ENCODE peak calls at places on chromosomes 13 and 19, in five cellular contexts. Z is dorsolateral prefrontal cortex, S is GM12865, U is lung, T is nephron progenitor cell. A is an unnamed sample.

GRCh38 chr19:10122066-10122465 is 2.4 kb upstream of the EIF3G start:
- DNase-seq in Z (no peak), S (no peak), U (no peak), T (no peak), A (no peak)

GRCh38 chr19:40702337-40703012 is 12.0 kb upstream of the NUMBL start:
- DNase-seq in Z (peak; percentile 71), S (no peak), U (no peak), T (peak; percentile 72), A (no peak)

GRCh38 chr13:95926231-95926630 is 127.0 kb downstream of the UGGT2 start:
- DNase-seq in Z (no peak), S (no peak), U (no peak), T (no peak), A (no peak)

GRCh38 chr19:42653841-42654240 is 59.1 kb upstream of the CEACAM8 start:
- DNase-seq in Z (no peak), S (no peak), U (no peak), T (no peak), A (no peak)

GRCh38 chr13:33230178-33230881 is 55.2 kb downstream of the STARD13 start:
- DNase-seq in Z (no peak), S (no peak), U (no peak), T (no peak), A (no peak)

GRCh38 chr13:32825481-32825880 is 190.7 kb upstream of the KL start:
- DNase-seq in Z (no peak), S (no peak), U (no peak), T (no peak), A (no peak)

GRCh38 chr13:62684359-62684758 is 1268.7 kb upstream of the PCDH20 start:
- DNase-seq in Z (no peak), S (no peak), U (no peak), T (no peak), A (no peak)

GRCh38 chr19:42207767-42208259 is 9.7 kb downstream of the DEDD2 start:
- DNase-seq in Z (no peak), S (no peak), U (no peak), T (no peak), A (no peak)

GRCh38 chr13:109647046-109647445 is 139.3 kb downstream of the IRS2 start:
- DNase-seq in Z (no peak), S (no peak), U (no peak), T (no peak), A (no peak)

GRCh38 chr13:73307481-73307880 is 248.7 kb downstream of the KLF5 start:
- DNase-seq in Z (no peak), S (no peak), U (no peak), T (no peak), A (no peak)

GRCh38 chr19:38015216-38015615 is 108.2 kb downstream of the SIPA1L3 start:
- DNase-seq in Z (no peak), S (no peak), U (no peak), T (no peak), A (no peak)

GRCh38 chr19:41880329-41880708 is 2.7 kb upstream of the ARHGEF1 start:
- DNase-seq in Z (no peak), S (no peak), U (no peak), T (no peak), A (no peak)

GRCh38 chr13:78382481-78382880 is 220.9 kb downstream of the POU4F1 start:
- DNase-seq in Z (no peak), S (no peak), U (no peak), T (no peak), A (no peak)

GRCh38 chr19:10776900-10777650 is 58.9 kb downstream of the TMED1 start:
- DNase-seq in Z (no peak), S (peak; percentile 60), U (no peak), T (no peak), A (no peak)

GRCh38 chr19:51552996-51553725 is 17.9 kb upstream of the ZNF175 start:
- DNase-seq in Z (peak; percentile 67), S (peak; percentile 53), U (no peak), T (peak; percentile 93), A (peak; percentile 52)

GRCh38 chr13:107271226-107271625 is 703.3 kb upstream of the ARGLU1 start:
- DNase-seq in Z (no peak), S (no peak), U (no peak), T (no peak), A (no peak)

GRCh38 chr19:3936506-3937442 is 3.9 kb downstream of the NMRK2 start:
- DNase-seq in Z (no peak), S (no peak), U (no peak), T (no peak), A (no peak)

GRCh38 chr19:35585844-35586243 is at the start of gene PMIS2:
- DNase-seq in Z (no peak), S (peak; percentile 21), U (no peak), T (peak; percentile 38), A (peak; percentile 49)

GRCh38 chr19:14102102-14102696 is 11.6 kb upstream of the SAMD1 start:
- DNase-seq in Z (no peak), S (no peak), U (no peak), T (no peak), A (no peak)

GRCh38 chr13:33401238-33401637 is 115.7 kb upstream of the STARD13 start:
- DNase-seq in Z (no peak), S (no peak), U (peak; percentile 74), T (no peak), A (no peak)

GRCh38 chr13:107650081-107650701 is 565.1 kb downstream of the LIG4 start:
- DNase-seq in Z (peak; percentile 71), S (peak; percentile 65), U (peak; percentile 32), T (peak; percentile 76), A (peak; percentile 53)

GRCh38 chr19:48516536-48516935 is 4.9 kb upstream of the LMTK3 start:
- DNase-seq in Z (no peak), S (no peak), U (no peak), T (no peak), A (no peak)

GRCh38 chr19:6501740-6502648 is at the start of gene TUBB4A:
- DNase-seq in Z (peak; percentile 94), S (peak; percentile 38), U (no peak), T (peak; percentile 60), A (peak; percentile 70)

GRCh38 chr19:850221-850978 is 1.7 kb upstream of the ELANE start:
- DNase-seq in Z (no peak), S (no peak), U (peak; percentile 87), T (no peak), A (peak; percentile 45)

GRCh38 chr13:24148414-24149305 is 11.9 kb upstream of the SPATA13 start:
- DNase-seq in Z (no peak), S (no peak), U (peak; percentile 72), T (no peak), A (no peak)

GRCh38 chr19:8552810-8553209 is 24.4 kb downstream of the MYO1F start:
- DNase-seq in Z (no peak), S (peak; percentile 37), U (no peak), T (no peak), A (peak; percentile 26)

GRCh38 chr19:33177417-33177976 is 16.6 kb upstream of the LRP3 start:
- DNase-seq in Z (peak; percentile 89), S (no peak), U (no peak), T (no peak), A (peak; percentile 72)

GRCh38 chr13:93260591-93260990 is 34.0 kb downstream of the GPC6 start:
- DNase-seq in Z (no peak), S (no peak), U (no peak), T (no peak), A (no peak)
- TF ChIP-seq CTCF in Z (no peak), S (no peak), U (no peak), T (no peak), A (no peak)

GRCh38 chr13:97327521-97328221 is 105.5 kb downstream of the MBNL2 start:
- DNase-seq in Z (no peak), S (no peak), U (no peak), T (no peak), A (no peak)
- TF ChIP-seq CTCF in Z (no peak), S (no peak), U (no peak), T (no peak), A (no peak)

DNA sequence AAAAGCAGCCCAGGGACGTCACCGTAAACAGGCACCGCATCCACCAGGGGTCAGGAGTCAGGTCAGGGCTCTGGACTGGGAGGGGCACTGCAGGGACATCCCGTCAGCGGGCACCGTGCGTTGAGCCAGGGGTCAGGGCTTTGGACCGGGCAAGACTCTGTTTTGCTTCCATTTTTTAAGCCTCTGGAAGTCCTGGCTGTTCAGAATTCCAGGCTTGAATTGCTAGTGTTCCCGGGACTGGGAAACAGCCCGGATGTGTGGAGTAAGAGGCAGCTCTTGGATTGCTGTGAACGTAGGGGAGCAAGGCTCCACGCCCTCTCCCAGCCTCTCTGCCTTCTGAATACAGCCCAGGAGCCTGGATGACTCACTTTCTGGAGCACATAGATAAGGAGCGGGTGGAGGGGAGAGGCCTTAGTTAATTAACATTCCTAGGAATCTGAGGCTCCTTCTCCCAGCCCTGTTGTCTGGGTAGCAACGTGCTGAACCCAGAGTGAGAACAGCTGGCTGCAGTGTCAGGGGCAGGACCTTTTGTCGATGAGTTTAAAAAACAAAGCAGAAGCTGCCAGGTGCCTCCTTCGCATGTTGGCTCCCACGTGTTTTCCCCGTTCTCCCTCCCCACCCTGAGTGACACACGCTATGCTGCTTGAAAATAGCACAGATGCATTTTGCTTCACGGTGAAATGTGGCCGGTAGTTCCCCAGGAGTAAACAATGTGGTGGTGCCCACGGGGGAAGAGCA is 21.9 kb downstream of the ATP11A start:
- DNase-seq in Z (peak; percentile 56), S (peak; percentile 54), U (peak; percentile 86), T (peak; percentile 45), A (peak; percentile 46)
- TF ChIP-seq CTCF in Z (no peak), S (no peak), U (no peak), T (no peak), A (no peak)

GRCh38 chr19:17584132-17584531 is 28.7 kb downstream of the COLGALT1 start:
- DNase-seq in Z (no peak), S (no peak), U (no peak), T (no peak), A (no peak)

GRCh38 chr19:17579523-17580244 is 24.2 kb downstream of the COLGALT1 start:
- DNase-seq in Z (no peak), S (peak; percentile 84), U (peak; percentile 54), T (peak; percentile 78), A (peak; percentile 54)

GRCh38 chr19:17580470-17581000 is 25.1 kb downstream of the COLGALT1 start:
- DNase-seq in Z (no peak), S (no peak), U (no peak), T (no peak), A (no peak)

GRCh38 chr19:17581211-17581874 is 25.9 kb downstream of the COLGALT1 start:
- DNase-seq in Z (no peak), S (no peak), U (no peak), T (no peak), A (no peak)

GRCh38 chr19:17582613-17583012 is 27.2 kb downstream of the COLGALT1 start:
- DNase-seq in Z (no peak), S (no peak), U (no peak), T (no peak), A (no peak)
- TF ChIP-seq CTCF in Z (no peak), S (no peak), U (no peak), T (no peak), A (no peak)

GRCh38 chr13:30572859-30573275 is 44.9 kb upstream of the USPL1 start:
- DNase-seq in Z (no peak), S (peak; percentile 59), U (no peak), T (no peak), A (peak; percentile 17)
- TF ChIP-seq CTCF in Z (peak; percentile 41), S (peak; percentile 14), U (no peak), T (no peak), A (peak; percentile 27)

DNA sequence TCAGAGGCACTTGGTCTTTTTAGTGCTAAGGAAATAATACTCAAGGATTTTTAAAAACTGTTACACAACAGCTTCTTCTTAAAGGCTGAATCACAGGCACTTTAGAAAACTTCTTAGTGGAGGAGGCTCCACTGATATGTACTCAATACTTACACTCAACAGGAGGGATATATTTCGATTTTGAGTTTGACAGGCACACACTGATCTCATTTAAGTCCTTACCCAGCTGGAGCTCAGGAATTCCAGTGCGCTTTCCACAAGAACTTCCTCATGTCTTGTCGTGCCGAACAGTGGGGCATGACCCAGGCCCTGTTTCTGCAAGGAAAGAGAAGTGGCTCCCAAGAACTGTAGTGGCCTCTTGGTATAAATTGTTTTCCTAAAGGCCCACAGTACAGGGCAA is 103.8 kb downstream of the RGCC start:
- DNase-seq in Z (no peak), S (no peak), U (peak; percentile 49), T (no peak), A (no peak)
- TF ChIP-seq CTCF in Z (no peak), S (no peak), U (no peak), T (no peak), A (no peak)